ENCODE peak calls at places on chromosomes 7 and 10, in seven cellular contexts. One of them, this sample, is unnamed.

GRCh38 chr10:102628451-102628911 is 15.8 kb upstream of the TRIM8 start:
- DNase-seq in uterus: peak
- DNase-seq in Panc1: no peak
- DNase-seq in mesothelial cell of epicardium: no peak
- DNase-seq in Calu3: peak
- DNase-seq in esophagus squamous epithelium: no peak
- DNase-seq in fibroblast of the aortic adventitia: no peak
- DNase-seq in this sample: no peak

GRCh38 chr7:131188367-131189339 is 139.0 kb upstream of the MKLN1 start:
- DNase-seq in uterus: no peak
- DNase-seq in Panc1: peak
- DNase-seq in esophagus squamous epithelium: no peak
- DNase-seq in fibroblast of the aortic adventitia: peak
- DNase-seq in mesothelial cell of epicardium: no peak
- DNase-seq in Calu3: no peak
- DNase-seq in this sample: no peak

GRCh38 chr7:70143089-70144044 is 545.1 kb downstream of the AUTS2 start:
- DNase-seq in mesothelial cell of epicardium: no peak
- DNase-seq in esophagus squamous epithelium: no peak
- DNase-seq in uterus: no peak
- DNase-seq in fibroblast of the aortic adventitia: peak
- DNase-seq in Calu3: no peak
- DNase-seq in Panc1: no peak
- DNase-seq in this sample: no peak

GRCh38 chr10:28721318-28721717 is 44.0 kb downstream of the BAMBI start:
- DNase-seq in uterus: no peak
- DNase-seq in Calu3: no peak
- DNase-seq in Panc1: no peak
- DNase-seq in esophagus squamous epithelium: no peak
- DNase-seq in fibroblast of the aortic adventitia: no peak
- DNase-seq in mesothelial cell of epicardium: no peak
- DNase-seq in this sample: no peak

GRCh38 chr7:28785002-28785995 is 172.8 kb downstream of the TRIL start:
- DNase-seq in mesothelial cell of epicardium: no peak
- DNase-seq in Panc1: no peak
- DNase-seq in Calu3: no peak
- DNase-seq in esophagus squamous epithelium: no peak
- DNase-seq in fibroblast of the aortic adventitia: no peak
- DNase-seq in uterus: no peak
- DNase-seq in this sample: no peak

GRCh38 chr10:43952760-43953159 is 304.1 kb upstream of the ZNF32 start:
- DNase-seq in esophagus squamous epithelium: no peak
- DNase-seq in mesothelial cell of epicardium: no peak
- DNase-seq in Calu3: no peak
- DNase-seq in Panc1: no peak
- DNase-seq in uterus: no peak
- DNase-seq in fibroblast of the aortic adventitia: no peak
- DNase-seq in this sample: no peak

GRCh38 chr7:104341545-104341944 is 13.1 kb downstream of the LHFPL3 start:
- DNase-seq in Panc1: no peak
- DNase-seq in mesothelial cell of epicardium: no peak
- DNase-seq in fibroblast of the aortic adventitia: no peak
- DNase-seq in esophagus squamous epithelium: no peak
- DNase-seq in Calu3: no peak
- DNase-seq in uterus: no peak
- DNase-seq in this sample: no peak

GRCh38 chr10:35079763-35080162 is 10.4 kb downstream of the CUL2 start:
- DNase-seq in Panc1: no peak
- DNase-seq in fibroblast of the aortic adventitia: peak
- DNase-seq in mesothelial cell of epicardium: no peak
- DNase-seq in Calu3: no peak
- DNase-seq in uterus: no peak
- DNase-seq in esophagus squamous epithelium: no peak
- DNase-seq in this sample: no peak

GRCh38 chr10:51524041-51524440 is 175.4 kb downstream of the CSTF2T start:
- DNase-seq in Panc1: no peak
- DNase-seq in esophagus squamous epithelium: no peak
- DNase-seq in uterus: no peak
- DNase-seq in Calu3: no peak
- DNase-seq in fibroblast of the aortic adventitia: peak
- DNase-seq in mesothelial cell of epicardium: no peak
- DNase-seq in this sample: no peak

GRCh38 chr7:74403521-74404387 is 50.0 kb upstream of the GTF2IRD1 start:
- DNase-seq in fibroblast of the aortic adventitia: no peak
- DNase-seq in Calu3: no peak
- DNase-seq in esophagus squamous epithelium: no peak
- DNase-seq in mesothelial cell of epicardium: no peak
- DNase-seq in Panc1: no peak
- DNase-seq in uterus: no peak
- DNase-seq in this sample: no peak

GRCh38 chr7:115410972-115411686 is 489.2 kb downstream of the MDFIC start:
- DNase-seq in fibroblast of the aortic adventitia: no peak
- DNase-seq in mesothelial cell of epicardium: no peak
- DNase-seq in Panc1: no peak
- DNase-seq in uterus: no peak
- DNase-seq in Calu3: no peak
- DNase-seq in esophagus squamous epithelium: no peak
- DNase-seq in this sample: no peak

GRCh38 chr7:37982423-37982822 is 62.0 kb downstream of the EPDR1 start:
- DNase-seq in Panc1: no peak
- DNase-seq in uterus: peak
- DNase-seq in fibroblast of the aortic adventitia: peak
- DNase-seq in mesothelial cell of epicardium: no peak
- DNase-seq in esophagus squamous epithelium: no peak
- DNase-seq in Calu3: no peak
- DNase-seq in this sample: no peak

GRCh38 chr7:22551768-22552513 is 52.0 kb upstream of the STEAP1B start:
- DNase-seq in mesothelial cell of epicardium: no peak
- DNase-seq in Panc1: no peak
- DNase-seq in Calu3: no peak
- DNase-seq in esophagus squamous epithelium: no peak
- DNase-seq in uterus: no peak
- DNase-seq in fibroblast of the aortic adventitia: no peak
- DNase-seq in this sample: no peak

GRCh38 chr7:83629117-83629880 is 19.6 kb downstream of the SEMA3E start:
- DNase-seq in uterus: no peak
- DNase-seq in Calu3: no peak
- DNase-seq in Panc1: no peak
- DNase-seq in mesothelial cell of epicardium: no peak
- DNase-seq in esophagus squamous epithelium: no peak
- DNase-seq in fibroblast of the aortic adventitia: no peak
- DNase-seq in this sample: no peak

GRCh38 chr10:13902868-13903267 is 316.1 kb downstream of the PRPF18 start:
- DNase-seq in esophagus squamous epithelium: no peak
- DNase-seq in Calu3: no peak
- DNase-seq in fibroblast of the aortic adventitia: no peak
- DNase-seq in Panc1: no peak
- DNase-seq in mesothelial cell of epicardium: no peak
- DNase-seq in uterus: no peak
- DNase-seq in this sample: no peak

GRCh38 chr10:26112532-26112931 is 104.0 kb upstream of the GAD2 start:
- DNase-seq in fibroblast of the aortic adventitia: no peak
- DNase-seq in Panc1: no peak
- DNase-seq in uterus: no peak
- DNase-seq in esophagus squamous epithelium: no peak
- DNase-seq in mesothelial cell of epicardium: no peak
- DNase-seq in Calu3: no peak
- DNase-seq in this sample: no peak

GRCh38 chr7:99238558-99239341 is 30.8 kb upstream of the KPNA7 start:
- DNase-seq in esophagus squamous epithelium: no peak
- DNase-seq in Calu3: no peak
- DNase-seq in mesothelial cell of epicardium: no peak
- DNase-seq in uterus: no peak
- DNase-seq in Panc1: no peak
- DNase-seq in fibroblast of the aortic adventitia: no peak
- DNase-seq in this sample: no peak

GRCh38 chr10:44939691-44940401 is 19.8 kb upstream of the RASSF4 start:
- DNase-seq in esophagus squamous epithelium: no peak
- DNase-seq in fibroblast of the aortic adventitia: no peak
- DNase-seq in Calu3: no peak
- DNase-seq in mesothelial cell of epicardium: no peak
- DNase-seq in uterus: no peak
- DNase-seq in Panc1: no peak
- DNase-seq in this sample: no peak

GRCh38 chr10:30365278-30365677 is 16.2 kb upstream of the MTPAP start:
- DNase-seq in uterus: no peak
- DNase-seq in Calu3: no peak
- DNase-seq in Panc1: no peak
- DNase-seq in esophagus squamous epithelium: no peak
- DNase-seq in mesothelial cell of epicardium: no peak
- DNase-seq in fibroblast of the aortic adventitia: no peak
- DNase-seq in this sample: no peak

GRCh38 chr10:71268247-71268691 is 50.8 kb upstream of the SLC29A3 start:
- DNase-seq in esophagus squamous epithelium: no peak
- DNase-seq in Panc1: no peak
- DNase-seq in mesothelial cell of epicardium: no peak
- DNase-seq in uterus: peak
- DNase-seq in Calu3: peak
- DNase-seq in fibroblast of the aortic adventitia: peak
- DNase-seq in this sample: no peak
- TF ChIP-seq CTCF in esophagus squamous epithelium: peak
- TF ChIP-seq CTCF in Panc1: no peak
- TF ChIP-seq CTCF in mesothelial cell of epicardium: peak
- TF ChIP-seq CTCF in uterus: peak
- TF ChIP-seq CTCF in Calu3: no peak
- TF ChIP-seq CTCF in fibroblast of the aortic adventitia: peak
- TF ChIP-seq CTCF in this sample: no peak

GRCh38 chr10:17805440-17805839 is 3.7 kb upstream of the MRC1 start:
- DNase-seq in mesothelial cell of epicardium: no peak
- DNase-seq in Calu3: no peak
- DNase-seq in Panc1: no peak
- DNase-seq in esophagus squamous epithelium: no peak
- DNase-seq in fibroblast of the aortic adventitia: no peak
- DNase-seq in uterus: no peak
- DNase-seq in this sample: no peak

GRCh38 chr10:17802966-17803365 is 6.2 kb upstream of the MRC1 start:
- DNase-seq in fibroblast of the aortic adventitia: peak
- DNase-seq in Calu3: no peak
- DNase-seq in esophagus squamous epithelium: no peak
- DNase-seq in Panc1: no peak
- DNase-seq in uterus: no peak
- DNase-seq in mesothelial cell of epicardium: no peak
- DNase-seq in this sample: no peak

GRCh38 chr10:17808971-17809841 is at the start of gene MRC1:
- DNase-seq in esophagus squamous epithelium: no peak
- DNase-seq in mesothelial cell of epicardium: no peak
- DNase-seq in fibroblast of the aortic adventitia: no peak
- DNase-seq in Panc1: no peak
- DNase-seq in Calu3: no peak
- DNase-seq in uterus: no peak
- DNase-seq in this sample: no peak

GRCh38 chr10:17802350-17802749 is 6.8 kb upstream of the MRC1 start:
- DNase-seq in Calu3: no peak
- DNase-seq in mesothelial cell of epicardium: no peak
- DNase-seq in fibroblast of the aortic adventitia: no peak
- DNase-seq in Panc1: no peak
- DNase-seq in uterus: no peak
- DNase-seq in esophagus squamous epithelium: no peak
- DNase-seq in this sample: no peak

GRCh38 chr10:17805921-17806577 is 3.1 kb upstream of the MRC1 start:
- DNase-seq in Panc1: no peak
- DNase-seq in fibroblast of the aortic adventitia: no peak
- DNase-seq in Calu3: no peak
- DNase-seq in esophagus squamous epithelium: no peak
- DNase-seq in uterus: no peak
- DNase-seq in mesothelial cell of epicardium: no peak
- DNase-seq in this sample: no peak
- TF ChIP-seq CTCF in Panc1: peak
- TF ChIP-seq CTCF in fibroblast of the aortic adventitia: no peak
- TF ChIP-seq CTCF in Calu3: no peak
- TF ChIP-seq CTCF in esophagus squamous epithelium: no peak
- TF ChIP-seq CTCF in uterus: no peak
- TF ChIP-seq CTCF in mesothelial cell of epicardium: no peak
- TF ChIP-seq CTCF in this sample: no peak

GRCh38 chr10:5499493-5499800 is at the start of gene CALML5:
- DNase-seq in fibroblast of the aortic adventitia: no peak
- DNase-seq in uterus: no peak
- DNase-seq in esophagus squamous epithelium: no peak
- DNase-seq in mesothelial cell of epicardium: no peak
- DNase-seq in Calu3: no peak
- DNase-seq in Panc1: no peak
- DNase-seq in this sample: no peak

GRCh38 chr10:5501976-5502902 is 2.9 kb upstream of the CALML5 start:
- DNase-seq in fibroblast of the aortic adventitia: no peak
- DNase-seq in Panc1: no peak
- DNase-seq in Calu3: no peak
- DNase-seq in esophagus squamous epithelium: no peak
- DNase-seq in uterus: no peak
- DNase-seq in mesothelial cell of epicardium: no peak
- DNase-seq in this sample: no peak

GRCh38 chr10:5500910-5501309 is 1.5 kb upstream of the CALML5 start:
- DNase-seq in fibroblast of the aortic adventitia: no peak
- DNase-seq in Panc1: no peak
- DNase-seq in mesothelial cell of epicardium: no peak
- DNase-seq in esophagus squamous epithelium: no peak
- DNase-seq in Calu3: no peak
- DNase-seq in uterus: no peak
- DNase-seq in this sample: no peak

GRCh38 chr10:5498791-5499492 is 428 bp downstream of the CALML5 start:
- DNase-seq in esophagus squamous epithelium: no peak
- DNase-seq in fibroblast of the aortic adventitia: no peak
- DNase-seq in Panc1: no peak
- DNase-seq in mesothelial cell of epicardium: no peak
- DNase-seq in uterus: peak
- DNase-seq in Calu3: no peak
- DNase-seq in this sample: no peak

GRCh38 chr10:5500162-5500670 is 846 bp upstream of the CALML5 start:
- DNase-seq in Calu3: no peak
- DNase-seq in fibroblast of the aortic adventitia: no peak
- DNase-seq in esophagus squamous epithelium: no peak
- DNase-seq in uterus: no peak
- DNase-seq in Panc1: no peak
- DNase-seq in mesothelial cell of epicardium: no peak
- DNase-seq in this sample: no peak
- TF ChIP-seq CTCF in Calu3: no peak
- TF ChIP-seq CTCF in fibroblast of the aortic adventitia: no peak
- TF ChIP-seq CTCF in esophagus squamous epithelium: no peak
- TF ChIP-seq CTCF in uterus: no peak
- TF ChIP-seq CTCF in Panc1: no peak
- TF ChIP-seq CTCF in mesothelial cell of epicardium: no peak
- TF ChIP-seq CTCF in this sample: no peak

DNA sequence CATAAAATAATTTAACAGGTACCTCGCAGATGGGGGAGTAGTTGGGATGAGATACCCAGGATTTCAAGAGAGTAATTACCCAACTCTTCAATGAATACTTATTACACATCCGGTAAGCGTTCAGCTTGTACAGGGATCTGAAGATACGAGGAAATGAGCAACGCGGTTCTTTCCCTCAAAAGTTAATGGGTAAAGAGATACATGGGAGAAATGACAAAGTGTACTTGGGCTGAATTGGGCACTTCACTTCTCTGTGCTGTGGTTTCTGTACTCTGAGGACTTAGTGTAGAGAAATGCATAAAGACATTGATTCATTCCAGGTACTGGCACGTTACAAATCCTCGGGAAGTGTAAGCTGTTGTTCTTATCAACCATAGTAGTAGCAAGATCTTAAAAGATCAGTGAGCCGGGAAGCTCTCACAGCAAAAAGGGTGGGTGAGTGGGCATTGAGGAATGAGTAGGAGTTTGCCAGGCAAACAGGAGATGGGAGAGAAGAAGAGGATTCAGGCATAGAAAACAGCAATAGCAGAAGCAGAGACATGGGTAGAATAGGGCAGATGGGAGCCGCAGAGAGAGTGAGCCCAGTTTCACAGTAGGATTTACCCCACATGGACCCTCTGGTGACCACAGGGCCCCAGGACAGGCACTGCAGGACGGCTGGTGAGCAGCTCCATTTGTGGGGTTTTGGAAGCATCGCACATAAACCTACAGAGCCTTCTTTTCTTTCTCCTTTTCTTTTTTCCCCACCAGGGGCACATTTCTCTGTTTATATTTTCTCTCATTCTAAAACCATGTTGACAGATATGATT is 304.3 kb upstream of the PITRM1 start:
- DNase-seq in Calu3: no peak
- DNase-seq in Panc1: no peak
- DNase-seq in uterus: no peak
- DNase-seq in esophagus squamous epithelium: no peak
- DNase-seq in mesothelial cell of epicardium: no peak
- DNase-seq in fibroblast of the aortic adventitia: no peak
- DNase-seq in this sample: no peak
- TF ChIP-seq CTCF in Calu3: no peak
- TF ChIP-seq CTCF in Panc1: peak
- TF ChIP-seq CTCF in uterus: no peak
- TF ChIP-seq CTCF in esophagus squamous epithelium: no peak
- TF ChIP-seq CTCF in mesothelial cell of epicardium: no peak
- TF ChIP-seq CTCF in fibroblast of the aortic adventitia: no peak
- TF ChIP-seq CTCF in this sample: no peak

This sample was measured in omental fat pad.